ENCODE peak calls at places on chromosomes 5 and 9, in eight cellular contexts. One of them, this sample, is unnamed.

GRCh38 chr5:121497176-121497575 is 354.5 kb upstream of the FTMT start:
- DNase-seq in neural progenitor cell: peak
- DNase-seq in AG09319: no peak
- DNase-seq in spleen: no peak
- DNase-seq in Calu3: no peak
- DNase-seq in cardiac muscle cell: no peak
- DNase-seq in GM13977: no peak
- DNase-seq in DND-41: no peak
- DNase-seq in this sample: no peak

GRCh38 chr5:129460951-129461815 is 1.1 kb downstream of the ADAMTS19 start:
- DNase-seq in Calu3: peak
- DNase-seq in AG09319: no peak
- DNase-seq in DND-41: no peak
- DNase-seq in neural progenitor cell: peak
- DNase-seq in cardiac muscle cell: peak
- DNase-seq in spleen: peak
- DNase-seq in GM13977: peak
- DNase-seq in this sample: no peak

GRCh38 chr5:32272746-32273145 is 40.0 kb downstream of the MTMR12 start:
- DNase-seq in cardiac muscle cell: no peak
- DNase-seq in AG09319: no peak
- DNase-seq in GM13977: no peak
- DNase-seq in neural progenitor cell: no peak
- DNase-seq in Calu3: no peak
- DNase-seq in spleen: no peak
- DNase-seq in DND-41: no peak
- DNase-seq in this sample: no peak

GRCh38 chr5:111859533-111860270 is 102.7 kb upstream of the NREP start:
- DNase-seq in DND-41: no peak
- DNase-seq in neural progenitor cell: no peak
- DNase-seq in spleen: no peak
- DNase-seq in GM13977: no peak
- DNase-seq in cardiac muscle cell: peak
- DNase-seq in Calu3: no peak
- DNase-seq in AG09319: peak
- DNase-seq in this sample: no peak

GRCh38 chr9:135343733-135344522 is 135.7 kb upstream of the PPP1R26 start:
- DNase-seq in AG09319: no peak
- DNase-seq in Calu3: peak
- DNase-seq in neural progenitor cell: peak
- DNase-seq in DND-41: peak
- DNase-seq in cardiac muscle cell: peak
- DNase-seq in GM13977: peak
- DNase-seq in spleen: peak
- DNase-seq in this sample: peak

GRCh38 chr5:98415663-98416062 is 357.8 kb upstream of the RGMB start:
- DNase-seq in DND-41: no peak
- DNase-seq in Calu3: no peak
- DNase-seq in neural progenitor cell: no peak
- DNase-seq in AG09319: no peak
- DNase-seq in spleen: no peak
- DNase-seq in GM13977: no peak
- DNase-seq in cardiac muscle cell: no peak
- DNase-seq in this sample: no peak

GRCh38 chr9:134327671-134328231 is 1.5 kb downstream of the RXRA start:
- DNase-seq in Calu3: no peak
- DNase-seq in neural progenitor cell: no peak
- DNase-seq in AG09319: no peak
- DNase-seq in DND-41: no peak
- DNase-seq in cardiac muscle cell: no peak
- DNase-seq in GM13977: no peak
- DNase-seq in spleen: no peak
- DNase-seq in this sample: no peak

GRCh38 chr5:151870820-151871219 is 53.8 kb downstream of the GLRA1 start:
- DNase-seq in AG09319: no peak
- DNase-seq in neural progenitor cell: no peak
- DNase-seq in DND-41: no peak
- DNase-seq in spleen: no peak
- DNase-seq in cardiac muscle cell: peak
- DNase-seq in GM13977: no peak
- DNase-seq in Calu3: no peak
- DNase-seq in this sample: no peak

GRCh38 chr5:122757268-122757667 is 17.6 kb upstream of the SNX2 start:
- DNase-seq in GM13977: no peak
- DNase-seq in Calu3: no peak
- DNase-seq in neural progenitor cell: no peak
- DNase-seq in DND-41: no peak
- DNase-seq in AG09319: no peak
- DNase-seq in spleen: no peak
- DNase-seq in cardiac muscle cell: no peak
- DNase-seq in this sample: no peak

GRCh38 chr5:172713113-172713808 is 57.7 kb downstream of the DUSP1 start:
- DNase-seq in AG09319: no peak
- DNase-seq in GM13977: peak
- DNase-seq in DND-41: peak
- DNase-seq in neural progenitor cell: peak
- DNase-seq in cardiac muscle cell: peak
- DNase-seq in spleen: peak
- DNase-seq in Calu3: peak
- DNase-seq in this sample: peak

GRCh38 chr5:88734191-88734640 is 148.8 kb downstream of the MEF2C start:
- DNase-seq in spleen: no peak
- DNase-seq in GM13977: peak
- DNase-seq in AG09319: no peak
- DNase-seq in neural progenitor cell: no peak
- DNase-seq in DND-41: no peak
- DNase-seq in Calu3: no peak
- DNase-seq in cardiac muscle cell: peak
- DNase-seq in this sample: no peak

GRCh38 chr5:39461007-39461682 is 36.4 kb upstream of the DAB2 start:
- DNase-seq in Calu3: no peak
- DNase-seq in AG09319: no peak
- DNase-seq in cardiac muscle cell: no peak
- DNase-seq in GM13977: no peak
- DNase-seq in neural progenitor cell: no peak
- DNase-seq in spleen: no peak
- DNase-seq in DND-41: no peak
- DNase-seq in this sample: peak

GRCh38 chr5:90549729-90550275 is 8.8 kb upstream of the ADGRV1 start:
- DNase-seq in DND-41: no peak
- DNase-seq in cardiac muscle cell: no peak
- DNase-seq in Calu3: no peak
- DNase-seq in spleen: no peak
- DNase-seq in GM13977: no peak
- DNase-seq in neural progenitor cell: no peak
- DNase-seq in AG09319: no peak
- DNase-seq in this sample: no peak

GRCh38 chr5:168073991-168074800 is 217.2 kb upstream of the WWC1 start:
- DNase-seq in spleen: no peak
- DNase-seq in cardiac muscle cell: peak
- DNase-seq in Calu3: no peak
- DNase-seq in AG09319: no peak
- DNase-seq in neural progenitor cell: no peak
- DNase-seq in DND-41: no peak
- DNase-seq in GM13977: no peak
- DNase-seq in this sample: no peak

GRCh38 chr9:137006116-137007003 is 10.0 kb upstream of the CLIC3 start:
- DNase-seq in Calu3: no peak
- DNase-seq in AG09319: no peak
- DNase-seq in GM13977: no peak
- DNase-seq in neural progenitor cell: no peak
- DNase-seq in cardiac muscle cell: peak
- DNase-seq in DND-41: no peak
- DNase-seq in spleen: no peak
- DNase-seq in this sample: no peak

GRCh38 chr5:128825826-128826225 is 139.5 kb upstream of the SLC27A6 start:
- DNase-seq in GM13977: no peak
- DNase-seq in neural progenitor cell: no peak
- DNase-seq in AG09319: no peak
- DNase-seq in Calu3: no peak
- DNase-seq in cardiac muscle cell: peak
- DNase-seq in DND-41: no peak
- DNase-seq in spleen: no peak
- DNase-seq in this sample: no peak

GRCh38 chr9:6996061-6996854 is 238.5 kb downstream of the KDM4C start:
- DNase-seq in Calu3: no peak
- DNase-seq in neural progenitor cell: no peak
- DNase-seq in AG09319: no peak
- DNase-seq in GM13977: no peak
- DNase-seq in spleen: no peak
- DNase-seq in cardiac muscle cell: no peak
- DNase-seq in DND-41: no peak
- DNase-seq in this sample: no peak

GRCh38 chr5:154367101-154367500 is 78.7 kb upstream of the SAP30L start:
- DNase-seq in Calu3: no peak
- DNase-seq in DND-41: no peak
- DNase-seq in GM13977: peak
- DNase-seq in AG09319: no peak
- DNase-seq in spleen: no peak
- DNase-seq in neural progenitor cell: no peak
- DNase-seq in cardiac muscle cell: peak
- DNase-seq in this sample: no peak

GRCh38 chr9:86357091-86357866 is 3.1 kb upstream of the TUT7 start:
- DNase-seq in AG09319: no peak
- DNase-seq in neural progenitor cell: no peak
- DNase-seq in GM13977: no peak
- DNase-seq in spleen: no peak
- DNase-seq in cardiac muscle cell: peak
- DNase-seq in DND-41: no peak
- DNase-seq in Calu3: no peak
- DNase-seq in this sample: no peak

DNA sequence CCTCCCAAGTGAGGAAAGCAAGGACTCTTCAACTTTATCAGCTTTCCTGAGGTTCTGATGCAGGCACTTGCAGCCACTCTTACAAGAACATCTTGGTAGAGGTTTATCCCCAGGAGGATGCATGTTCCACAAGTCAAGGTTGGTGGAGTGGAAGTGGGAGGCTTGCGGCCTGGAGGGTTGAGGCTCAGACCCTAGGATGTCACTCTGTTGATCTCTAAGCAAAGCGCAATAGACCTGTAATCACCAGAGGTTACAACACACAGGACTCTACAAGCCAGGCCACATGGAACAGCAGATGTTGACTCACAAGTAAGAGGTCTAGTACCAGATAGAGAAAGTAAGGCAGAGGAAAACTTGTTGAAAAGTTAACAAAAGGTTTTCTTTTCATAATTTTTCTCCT is 47.9 kb downstream of the UGCG start:
- DNase-seq in Calu3: no peak
- DNase-seq in GM13977: no peak
- DNase-seq in DND-41: no peak
- DNase-seq in cardiac muscle cell: peak
- DNase-seq in spleen: no peak
- DNase-seq in neural progenitor cell: no peak
- DNase-seq in AG09319: no peak
- DNase-seq in this sample: no peak
- TF ChIP-seq CTCF in Calu3: no peak
- TF ChIP-seq CTCF in GM13977: no peak
- TF ChIP-seq CTCF in DND-41: no peak
- TF ChIP-seq CTCF in cardiac muscle cell: no peak
- TF ChIP-seq CTCF in spleen: no peak
- TF ChIP-seq CTCF in neural progenitor cell: no peak
- TF ChIP-seq CTCF in AG09319: no peak
- TF ChIP-seq CTCF in this sample: no peak

GRCh38 chr9:20507431-20507830 is 114.9 kb downstream of the MLLT3 start:
- DNase-seq in DND-41: no peak
- DNase-seq in AG09319: no peak
- DNase-seq in neural progenitor cell: no peak
- DNase-seq in spleen: no peak
- DNase-seq in cardiac muscle cell: no peak
- DNase-seq in Calu3: no peak
- DNase-seq in GM13977: no peak
- DNase-seq in this sample: no peak
- TF ChIP-seq CTCF in DND-41: no peak
- TF ChIP-seq CTCF in AG09319: no peak
- TF ChIP-seq CTCF in neural progenitor cell: no peak
- TF ChIP-seq CTCF in spleen: no peak
- TF ChIP-seq CTCF in cardiac muscle cell: no peak
- TF ChIP-seq CTCF in Calu3: no peak
- TF ChIP-seq CTCF in GM13977: no peak
- TF ChIP-seq CTCF in this sample: no peak

DNA sequence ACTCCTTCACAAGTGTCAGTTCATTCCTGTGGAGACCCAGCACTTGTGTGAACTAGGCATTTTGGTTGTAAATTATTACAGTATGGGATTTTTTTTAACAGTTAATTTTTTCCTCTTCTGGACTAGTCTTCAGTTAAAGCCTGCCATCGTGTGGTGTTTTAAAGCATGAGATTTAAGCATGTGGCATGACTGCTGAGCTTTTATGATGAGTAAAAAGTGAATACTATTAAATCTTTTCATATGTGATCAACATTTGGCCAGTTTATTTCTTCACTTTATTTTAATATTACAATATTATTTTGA is 25.0 kb downstream of the LMNB1 start:
- DNase-seq in AG09319: peak
- DNase-seq in neural progenitor cell: no peak
- DNase-seq in Calu3: no peak
- DNase-seq in spleen: no peak
- DNase-seq in cardiac muscle cell: peak
- DNase-seq in DND-41: no peak
- DNase-seq in GM13977: no peak
- DNase-seq in this sample: no peak
- TF ChIP-seq CTCF in AG09319: peak
- TF ChIP-seq CTCF in neural progenitor cell: no peak
- TF ChIP-seq CTCF in Calu3: no peak
- TF ChIP-seq CTCF in spleen: peak
- TF ChIP-seq CTCF in cardiac muscle cell: peak
- TF ChIP-seq CTCF in DND-41: peak
- TF ChIP-seq CTCF in GM13977: peak
- TF ChIP-seq CTCF in this sample: peak

DNA sequence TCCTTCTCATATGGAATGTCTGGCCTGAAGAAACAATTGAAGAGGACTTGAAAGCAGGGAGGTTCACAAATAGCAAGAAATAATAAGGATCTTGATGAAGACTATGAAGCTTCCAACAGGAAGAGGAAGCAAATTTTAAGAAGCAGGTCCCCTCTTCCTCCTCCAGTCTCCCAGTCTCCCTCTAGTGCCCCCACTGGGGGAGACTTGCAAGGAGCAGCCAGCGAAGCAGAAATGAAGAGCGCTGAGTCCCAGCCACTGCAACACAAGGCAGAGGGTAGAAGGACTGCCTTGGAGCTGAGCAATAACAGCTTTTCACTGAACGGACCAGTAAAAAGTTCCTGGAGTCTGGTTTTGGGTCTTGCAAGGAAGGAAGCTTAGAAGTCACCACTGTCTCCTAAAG is 32.6 kb upstream of the ACO1 start:
- DNase-seq in cardiac muscle cell: peak
- DNase-seq in DND-41: peak
- DNase-seq in AG09319: no peak
- DNase-seq in GM13977: no peak
- DNase-seq in spleen: no peak
- DNase-seq in neural progenitor cell: peak
- DNase-seq in Calu3: no peak
- DNase-seq in this sample: no peak
- TF ChIP-seq CTCF in cardiac muscle cell: peak
- TF ChIP-seq CTCF in DND-41: peak
- TF ChIP-seq CTCF in AG09319: no peak
- TF ChIP-seq CTCF in GM13977: peak
- TF ChIP-seq CTCF in spleen: no peak
- TF ChIP-seq CTCF in neural progenitor cell: peak
- TF ChIP-seq CTCF in Calu3: peak
- TF ChIP-seq CTCF in this sample: no peak

This sample was measured in natural killer cell.